ENCODE peak calls at places on chromosomes 3 and 15, in nine cellular contexts. T, O, S, R, U, V, G, A and W are unnamed samples.

GRCh38 chr3:45583021-45583851 is 11.3 kb upstream of the LIMD1 start:
- DNase-seq in T (no peak), O (no peak), S (no peak), R (no peak), U (no peak), V (no peak), G (no peak), A (no peak), W (no peak)

GRCh38 chr15:22873204-22873701 is 34.8 kb downstream of the NIPA2 start:
- DNase-seq in T (peak), O (no peak), S (peak), R (peak), U (peak), V (no peak), G (no peak), A (no peak), W (no peak)

GRCh38 chr3:138059261-138059660 is 49.3 kb downstream of the CLDN18 start:
- DNase-seq in T (no peak), O (no peak), S (no peak), R (no peak), U (no peak), V (no peak), G (no peak), A (no peak), W (no peak)

GRCh38 chr3:194277547-194278091 is 73.5 kb downstream of the CPN2 start:
- DNase-seq in T (no peak), O (no peak), S (no peak), R (peak), U (no peak), V (no peak), G (no peak), A (no peak), W (no peak)

GRCh38 chr3:42701371-42702065 is 1.1 kb downstream of the HHATL start:
- DNase-seq in T (peak), O (peak), S (peak), R (peak), U (peak), V (peak), G (peak), A (peak), W (no peak)

GRCh38 chr3:76044601-76045600 is 259.6 kb upstream of the ZNF717 start:
- DNase-seq in T (peak), O (peak), S (no peak), R (no peak), U (peak), V (no peak), G (peak), A (peak), W (no peak)

GRCh38 chr15:42919794-42920280 is 741 bp downstream of the TTBK2 start:
- DNase-seq in T (no peak), O (peak), S (no peak), R (peak), U (peak), V (no peak), G (peak), A (peak), W (no peak)

GRCh38 chr3:15491143-15491542 is 30.4 kb downstream of the COLQ start:
- DNase-seq in T (no peak), O (no peak), S (no peak), R (no peak), U (no peak), V (no peak), G (no peak), A (no peak), W (no peak)

GRCh38 chr3:108410531-108410984 is 99.8 kb downstream of the MYH15 start:
- DNase-seq in T (no peak), O (no peak), S (no peak), R (no peak), U (no peak), V (no peak), G (no peak), A (no peak), W (no peak)

GRCh38 chr3:184808021-184808420 is 3.9 kb upstream of the VPS8 start:
- DNase-seq in T (no peak), O (no peak), S (no peak), R (peak), U (peak), V (no peak), G (peak), A (peak), W (no peak)

GRCh38 chr3:150970665-150971327 is 1.7 kb downstream of the CLRN1 start:
- DNase-seq in T (no peak), O (no peak), S (peak), R (peak), U (peak), V (no peak), G (no peak), A (no peak), W (no peak)

GRCh38 chr15:28020644-28021043 is 78.5 kb downstream of the OCA2 start:
- DNase-seq in T (no peak), O (no peak), S (no peak), R (no peak), U (no peak), V (no peak), G (no peak), A (no peak), W (no peak)

GRCh38 chr3:123089611-123090301 is 22.9 kb downstream of the PDIA5 start:
- DNase-seq in T (no peak), O (no peak), S (no peak), R (no peak), U (no peak), V (no peak), G (no peak), A (no peak), W (no peak)

GRCh38 chr15:61556037-61556648 is 327.0 kb upstream of the RORA start:
- DNase-seq in T (no peak), O (no peak), S (no peak), R (peak), U (peak), V (no peak), G (no peak), A (no peak), W (no peak)

GRCh38 chr3:37571269-37571668 is 290.4 kb upstream of the CTDSPL start:
- DNase-seq in T (no peak), O (no peak), S (no peak), R (peak), U (peak), V (no peak), G (no peak), A (no peak), W (no peak)

GRCh38 chr3:132368515-132368914 is 48.8 kb upstream of the DNAJC13 start:
- DNase-seq in T (no peak), O (no peak), S (no peak), R (no peak), U (no peak), V (no peak), G (no peak), A (no peak), W (no peak)

GRCh38 chr3:185732782-185733181 is 92.1 kb downstream of the IGF2BP2 start:
- DNase-seq in T (no peak), O (no peak), S (peak), R (peak), U (peak), V (no peak), G (no peak), A (no peak), W (no peak)

GRCh38 chr3:27426926-27427325 is 57.3 kb downstream of the SLC4A7 start:
- DNase-seq in T (no peak), O (no peak), S (no peak), R (no peak), U (no peak), V (no peak), G (no peak), A (no peak), W (no peak)

GRCh38 chr3:184816654-184817053 is 4.7 kb downstream of the VPS8 start:
- DNase-seq in T (no peak), O (no peak), S (no peak), R (peak), U (peak), V (no peak), G (no peak), A (no peak), W (no peak)

GRCh38 chr15:72117448-72117697 is 577 bp downstream of the MYO9A start:
- DNase-seq in T (peak), O (peak), S (peak), R (peak), U (peak), V (peak), G (peak), A (peak), W (no peak)

GRCh38 chr3:71838406-71838805 is 53.5 kb upstream of the PROK2 start:
- DNase-seq in T (no peak), O (no peak), S (no peak), R (no peak), U (no peak), V (no peak), G (no peak), A (no peak), W (no peak)

GRCh38 chr3:60269377-60269776 is 981.9 kb downstream of the FHIT start:
- DNase-seq in T (no peak), O (no peak), S (no peak), R (no peak), U (no peak), V (no peak), G (no peak), A (no peak), W (no peak)

GRCh38 chr3:182738583-182739514 is 54.5 kb upstream of the ATP11B start:
- DNase-seq in T (no peak), O (peak), S (no peak), R (no peak), U (no peak), V (no peak), G (no peak), A (no peak), W (peak)

GRCh38 chr3:184180165-184180564 is 5.5 kb downstream of the AP2M1 start:
- DNase-seq in T (no peak), O (no peak), S (no peak), R (peak), U (peak), V (no peak), G (no peak), A (no peak), W (no peak)

GRCh38 chr15:101124731-101125558 is 126.9 kb downstream of the CHSY1 start:
- DNase-seq in T (no peak), O (no peak), S (no peak), R (peak), U (peak), V (no peak), G (no peak), A (no peak), W (no peak)

GRCh38 chr3:55157736-55158135 is 229.9 kb upstream of the LRTM1 start:
- DNase-seq in T (no peak), O (no peak), S (no peak), R (no peak), U (peak), V (no peak), G (no peak), A (no peak), W (no peak)

GRCh38 chr15:89018235-89018634 is 70.0 kb upstream of the ABHD2 start:
- DNase-seq in T (no peak), O (no peak), S (no peak), R (no peak), U (no peak), V (no peak), G (no peak), A (peak), W (no peak)

GRCh38 chr3:142844339-142844977 is 44.4 kb downstream of the PCOLCE2 start:
- DNase-seq in T (no peak), O (peak), S (peak), R (peak), U (peak), V (no peak), G (no peak), A (peak), W (peak)

GRCh38 chr3:12193485-12194165 is 34.9 kb upstream of the TIMP4 start:
- DNase-seq in T (no peak), O (peak), S (peak), R (peak), U (peak), V (no peak), G (peak), A (no peak), W (peak)

GRCh38 chr3:122350814-122351418 is 25.9 kb downstream of the CSTA start:
- DNase-seq in T (no peak), O (no peak), S (no peak), R (no peak), U (peak), V (no peak), G (peak), A (no peak), W (no peak)

GRCh38 chr15:71136159-71137137 is 21.2 kb downstream of the THSD4 start:
- DNase-seq in T (no peak), O (no peak), S (peak), R (peak), U (peak), V (no peak), G (no peak), A (no peak), W (no peak)

GRCh38 chr3:134337071-134337482 is 37.2 kb downstream of the AMOTL2 start:
- DNase-seq in T (no peak), O (no peak), S (no peak), R (no peak), U (no peak), V (no peak), G (no peak), A (no peak), W (no peak)

GRCh38 chr3:14253022-14253761 is 74.6 kb downstream of the LSM3 start:
- DNase-seq in T (no peak), O (peak), S (peak), R (no peak), U (peak), V (no peak), G (no peak), A (no peak), W (no peak)

GRCh38 chr3:45666729-45667440 is 22.3 kb upstream of the SACM1L start:
- DNase-seq in T (no peak), O (no peak), S (no peak), R (peak), U (peak), V (no peak), G (peak), A (no peak), W (no peak)

GRCh38 chr3:45890405-45890804 is 4.1 kb downstream of the CCR9 start:
- DNase-seq in T (no peak), O (peak), S (no peak), R (peak), U (no peak), V (no peak), G (peak), A (peak), W (no peak)

GRCh38 chr15:68794869-68795268 is 25.8 kb downstream of the ANP32A start:
- DNase-seq in T (no peak), O (peak), S (no peak), R (no peak), U (no peak), V (no peak), G (no peak), A (no peak), W (no peak)